ENCODE peak calls at places on chromosome 17, in six cellular contexts. G, P, V, T, H and F are unnamed samples.
A peak's percentile ranks its signal among the peaks of the same experiment; 100 is the strongest.

GRCh38 chr17:68593331-68593710 is 7.8 kb downstream of the FAM20A start:
- ATAC-seq in G (no peak), P (no peak), V (no peak), T (no peak), H (no peak), F (no peak)

GRCh38 chr17:19703106-19703775 is 13.1 kb downstream of the SLC47A2 start:
- ATAC-seq in G (no peak), P (no peak), V (no peak), T (no peak), H (peak; percentile 29), F (peak; percentile 11)

GRCh38 chr17:12261354-12261753 is 240.7 kb downstream of the MAP2K4 start:
- ATAC-seq in G (no peak), P (no peak), V (no peak), T (no peak), H (no peak), F (no peak)

GRCh38 chr17:1091885-1092284 is 87.9 kb downstream of the ABR start:
- ATAC-seq in G (no peak), P (no peak), V (no peak), T (no peak), H (no peak), F (no peak)

GRCh38 chr17:40356906-40357861 is 7.4 kb downstream of the GJD3 start:
- ATAC-seq in G (no peak), P (no peak), V (no peak), T (no peak), H (no peak), F (no peak)

GRCh38 chr17:29959658-29960337 is 18.4 kb downstream of the EFCAB5 start:
- ATAC-seq in G (no peak), P (peak; percentile 79), V (no peak), T (no peak), H (no peak), F (no peak)

GRCh38 chr17:49716952-49717351 is 9.2 kb upstream of the SLC35B1 start:
- ATAC-seq in G (no peak), P (no peak), V (no peak), T (no peak), H (no peak), F (no peak)

GRCh38 chr17:69900829-69901228 is 174.2 kb upstream of the KCNJ16 start:
- ATAC-seq in G (no peak), P (no peak), V (no peak), T (no peak), H (no peak), F (no peak)

GRCh38 chr17:64614266-64615011 is 47.7 kb downstream of the SMURF2 start:
- ATAC-seq in G (no peak), P (no peak), V (no peak), T (no peak), H (peak; percentile 23), F (peak; percentile 31)

GRCh38 chr17:32174889-32175288 is 32.6 kb downstream of the RHOT1 start:
- ATAC-seq in G (no peak), P (no peak), V (no peak), T (no peak), H (no peak), F (no peak)